ENCODE peak calls at places on chromosomes 4 and X, in nine cellular contexts. O, S, W, P, J, L, V, X and M are unnamed samples.

GRCh38 chr4:171202908-171203307 is 610.3 kb upstream of the GALNTL6 start:
- DNase-seq in V (no peak), J (no peak), W (no peak), P (no peak), L (no peak), X (no peak), S (no peak), O (no peak), M (no peak)

GRCh38 chrX:65668362-65669310 is 1.2 kb downstream of the MSN start:
- DNase-seq in L (peak), O (peak), V (no peak), X (peak), W (no peak), P (no peak), J (peak), S (peak), M (peak)

GRCh38 chr4:27666943-27667342 is 806.3 kb downstream of the STIM2 start:
- DNase-seq in O (peak), S (no peak), P (no peak), L (no peak), V (no peak), X (no peak), J (no peak), W (no peak), M (no peak)

GRCh38 chrX:37879692-37880091 is 32.3 kb upstream of the DYNLT3 start:
- DNase-seq in V (no peak), L (no peak), P (no peak), O (no peak), X (no peak), W (no peak), S (no peak), J (no peak), M (no peak)

GRCh38 chr4:98929341-98930267 is 671 bp upstream of the EIF4E start:
- DNase-seq in W (peak), J (peak), L (peak), X (peak), O (peak), S (peak), P (peak), V (peak), M (peak)

GRCh38 chr4:105474110-105474518 is 252 bp upstream of the PPA2 start:
- DNase-seq in V (no peak), P (peak), X (peak), L (peak), W (no peak), O (peak), J (peak), S (peak), M (peak)

GRCh38 chrX:74018253-74018652 is 285.7 kb upstream of the ZCCHC13 start:
- DNase-seq in J (no peak), L (no peak), W (no peak), V (no peak), P (no peak), X (no peak), S (no peak), O (no peak), M (no peak)

GRCh38 chr4:40515037-40515397 is 114.6 kb downstream of the RBM47 start:
- DNase-seq in L (no peak), J (no peak), O (no peak), S (peak), P (no peak), W (no peak), X (no peak), V (no peak), M (peak)

GRCh38 chr4:99652596-99653436 is 4.8 kb downstream of the C4orf54 start:
- DNase-seq in V (no peak), S (no peak), O (no peak), X (no peak), L (no peak), P (no peak), W (no peak), J (no peak), M (no peak)

GRCh38 chrX:136585960-136586359 is 53.9 kb downstream of the VGLL1 start:
- DNase-seq in L (no peak), J (no peak), S (no peak), P (no peak), V (no peak), O (no peak), X (no peak), W (no peak), M (no peak)

GRCh38 chr4:161336016-161336415 is 827.8 kb downstream of the FSTL5 start:
- DNase-seq in P (no peak), V (no peak), L (no peak), W (no peak), O (no peak), X (peak), S (peak), J (no peak), M (no peak)

GRCh38 chr4:68348577-68348976 is 1.3 kb downstream of the YTHDC1 start:
- DNase-seq in S (no peak), X (no peak), L (no peak), J (no peak), P (no peak), W (no peak), O (no peak), V (no peak), M (no peak)

GRCh38 chr4:119244832-119245231 is 32.3 kb downstream of the USP53 start:
- DNase-seq in S (no peak), W (no peak), J (no peak), V (no peak), O (no peak), X (no peak), L (no peak), P (no peak), M (no peak)

GRCh38 chr4:102789317-102789717 is 28.5 kb upstream of the MANBA start:
- DNase-seq in O (peak), V (no peak), L (no peak), S (peak), X (peak), P (no peak), J (no peak), W (no peak), M (peak)

GRCh38 chrX:149120459-149120858 is 384.6 kb downstream of the IDS start:
- DNase-seq in X (no peak), W (no peak), P (no peak), V (no peak), J (no peak), S (no peak), L (no peak), O (no peak), M (no peak)

GRCh38 chr4:156346959-156347385 is 393.3 kb upstream of the CTSO start:
- DNase-seq in W (no peak), J (no peak), L (no peak), X (no peak), V (no peak), O (no peak), P (no peak), S (no peak), M (no peak)

GRCh38 chrX:24283122-24283789 is 30.6 kb downstream of the SUPT20HL2 start:
- DNase-seq in L (no peak), O (peak), W (no peak), J (no peak), V (no peak), X (no peak), S (no peak), P (no peak), M (no peak)

DNA sequence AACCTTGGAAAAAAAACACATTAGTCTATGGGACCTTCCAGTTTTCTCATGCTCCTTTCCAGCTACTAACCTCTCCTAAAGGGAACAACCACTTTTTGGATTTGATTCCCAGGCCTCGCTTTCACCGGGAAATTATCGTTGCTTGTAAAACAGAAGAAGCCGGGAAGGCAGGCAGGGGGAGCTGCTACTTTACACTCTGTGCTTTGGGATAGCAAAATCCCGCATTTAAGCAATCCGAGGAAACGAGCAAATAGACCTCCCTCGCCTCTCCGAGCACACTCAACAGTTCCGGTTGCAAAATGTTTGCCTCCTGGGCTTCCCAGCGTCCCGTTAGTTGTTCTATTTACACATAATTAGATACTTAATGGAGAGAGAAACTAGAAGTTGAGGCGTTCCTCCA is 1.2 kb downstream of the CD38 start:
- DNase-seq in J (no peak), X (peak), S (peak), V (no peak), W (no peak), P (no peak), O (peak), L (peak), M (peak)
- TF ChIP-seq CTCF in J (no peak), X (peak), S (peak), V (peak), W (no peak), P (no peak), O (peak), L (no peak), M (peak)

GRCh38 chrX:4670606-4671005 is 957.2 kb upstream of the PRKX start:
- DNase-seq in J (no peak), L (no peak), S (no peak), W (no peak), X (no peak), P (no peak), V (no peak), O (no peak), M (no peak)
- TF ChIP-seq CTCF in J (no peak), L (no peak), S (no peak), W (no peak), X (no peak), P (no peak), V (no peak), O (no peak), M (no peak)

GRCh38 chrX:47202316-47202715 is 8.7 kb downstream of the UBA1 start:
- DNase-seq in W (no peak), P (no peak), V (no peak), S (no peak), X (no peak), O (no peak), J (no peak), L (no peak), M (no peak)

GRCh38 chrX:47202877-47203276 is 9.2 kb downstream of the UBA1 start:
- DNase-seq in X (no peak), L (no peak), S (no peak), P (no peak), W (no peak), O (no peak), V (no peak), J (no peak), M (no peak)

GRCh38 chrX:47208108-47208507 is 10.4 kb upstream of the CDK16 start:
- DNase-seq in V (no peak), W (no peak), O (no peak), L (no peak), P (no peak), J (no peak), S (no peak), X (no peak), M (no peak)

GRCh38 chrX:47206316-47206715 is 12.2 kb upstream of the CDK16 start:
- DNase-seq in X (no peak), P (no peak), J (no peak), O (no peak), V (no peak), L (no peak), W (no peak), S (peak), M (peak)

GRCh38 chrX:47204970-47205369 is 11.3 kb downstream of the UBA1 start:
- DNase-seq in V (no peak), S (no peak), J (no peak), L (no peak), O (no peak), P (no peak), X (no peak), W (no peak), M (no peak)
- TF ChIP-seq CTCF in V (no peak), S (no peak), J (no peak), L (no peak), O (peak), P (no peak), X (no peak), W (no peak), M (no peak)

DNA sequence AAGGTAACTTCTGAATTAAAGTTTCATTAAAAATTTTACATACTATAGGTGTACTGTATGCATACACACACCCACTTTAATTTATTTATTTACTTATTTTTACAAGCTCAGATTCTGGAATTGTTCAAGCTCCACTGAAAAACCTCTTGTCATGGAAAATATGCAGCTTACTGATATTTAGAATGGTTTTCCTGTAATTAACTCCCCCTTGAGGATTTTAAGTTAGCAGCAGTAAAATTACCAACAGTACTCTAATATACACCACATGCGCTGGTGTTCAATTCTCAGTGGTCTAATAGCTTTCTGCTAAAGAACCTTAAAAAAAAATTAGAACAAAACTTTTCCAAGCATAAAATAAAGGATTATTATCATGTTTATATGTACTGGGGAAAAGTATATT is 12.0 kb downstream of the MAB21L2 start:
- DNase-seq in X (peak), O (peak), W (no peak), L (no peak), V (no peak), S (peak), P (no peak), J (no peak), M (peak)
- TF ChIP-seq CTCF in X (peak), O (peak), W (no peak), L (no peak), V (no peak), S (peak), P (no peak), J (no peak), M (peak)

GRCh38 chrX:132590350-132591026 is 101.7 kb upstream of the MBNL3 start:
- DNase-seq in S (no peak), J (no peak), L (no peak), P (no peak), X (no peak), V (no peak), O (no peak), W (no peak), M (no peak)
- TF ChIP-seq CTCF in S (no peak), J (no peak), L (no peak), P (no peak), X (no peak), V (no peak), O (no peak), W (no peak), M (no peak)

GRCh38 chr4:145934434-145935047 is 4.1 kb downstream of the ZNF827 start:
- DNase-seq in W (no peak), V (no peak), X (no peak), L (no peak), J (no peak), O (no peak), S (no peak), P (no peak), M (no peak)

GRCh38 chr4:145937021-145937861 is 1.4 kb downstream of the ZNF827 start:
- DNase-seq in P (no peak), L (peak), S (peak), J (peak), O (peak), W (peak), X (peak), V (peak), M (peak)

GRCh38 chr4:145937990-145938611 is 522 bp downstream of the ZNF827 start:
- DNase-seq in X (peak), J (peak), S (peak), P (no peak), L (no peak), W (peak), V (no peak), O (peak), M (peak)

GRCh38 chr4:145935253-145936141 is 3.1 kb downstream of the ZNF827 start:
- DNase-seq in S (no peak), X (no peak), W (peak), V (peak), O (peak), L (peak), P (no peak), J (no peak), M (no peak)

DNA sequence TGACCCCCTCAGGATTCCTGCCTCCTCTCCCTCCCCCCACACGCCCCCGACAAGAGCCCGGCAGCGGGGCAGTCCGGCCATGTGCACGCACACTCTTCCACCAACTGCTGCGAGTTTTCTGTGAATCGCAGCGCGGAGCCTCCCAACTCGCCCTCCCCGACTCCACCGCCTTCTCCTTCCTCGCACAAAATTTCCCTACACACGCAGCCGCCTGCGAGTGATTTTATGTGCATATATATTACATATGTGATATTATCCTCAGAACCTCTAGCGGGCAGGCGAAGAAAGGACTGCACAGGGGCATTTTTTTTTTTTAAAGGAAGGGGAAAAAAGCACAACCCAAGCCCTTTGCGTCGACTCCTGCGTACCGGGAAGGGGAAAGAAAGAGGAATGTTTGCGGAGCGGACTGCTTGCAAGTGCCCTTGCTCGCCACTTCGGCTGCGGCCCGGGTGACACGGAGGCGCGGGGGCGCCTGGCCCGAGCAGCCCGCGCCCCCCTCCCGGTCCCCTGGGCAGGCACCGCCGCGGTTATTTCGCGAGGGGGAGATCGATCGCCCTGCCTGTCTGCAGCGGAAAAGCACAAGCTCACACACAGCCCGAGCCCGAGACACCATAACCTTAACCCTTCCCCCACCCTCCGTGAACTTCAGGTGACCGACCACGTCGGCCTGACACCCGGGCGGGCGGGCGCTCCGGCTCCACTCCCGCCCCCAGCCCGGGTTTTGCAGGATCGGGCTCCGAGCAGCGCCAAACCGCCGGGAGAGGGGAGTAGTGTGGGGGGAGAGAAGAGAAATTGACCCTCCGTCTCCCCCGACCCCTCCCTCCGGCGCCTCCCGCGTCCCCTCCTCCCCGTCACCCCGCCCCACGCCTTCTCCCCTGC is 2.2 kb downstream of the ZNF827 start:
- DNase-seq in J (peak), P (peak), S (peak), V (peak), W (peak), X (peak), L (peak), O (peak), M (peak)
- TF ChIP-seq CTCF in J (peak), P (no peak), S (peak), V (peak), W (peak), X (peak), L (peak), O (peak), M (peak)